ENCODE peak calls at places on chromosomes 13 and 19, in seven cellular contexts. One of them, this sample, is unnamed. For H3K4me1 and H3K27me3, the result is how much of the 10 kb centered on the place peaks cover.

GRCh38 chr19:30274987-30275386 is 97.2 kb upstream of the ZNF536 start:
- DNase-seq in heart right ventricle: no peak
- DNase-seq in CD4-positive, CD25-positive, alpha-beta regulatory T cell: no peak
- DNase-seq in mammary epithelial cell: no peak
- DNase-seq in left ventricle myocardium inferior: no peak
- DNase-seq in mesenchymal stem cell: no peak
- DNase-seq in right lobe of liver: no peak
- DNase-seq in this sample: no peak

GRCh38 chr19:47707135-47707925 is 5.9 kb upstream of the EHD2 start:
- DNase-seq in left ventricle myocardium inferior: peak
- DNase-seq in CD4-positive, CD25-positive, alpha-beta regulatory T cell: peak
- DNase-seq in mesenchymal stem cell: peak
- DNase-seq in right lobe of liver: peak
- DNase-seq in heart right ventricle: peak
- DNase-seq in mammary epithelial cell: peak
- DNase-seq in this sample: peak

GRCh38 chr19:7855426-7856276 is 18.5 kb downstream of the PRR36 start:
- DNase-seq in mesenchymal stem cell: no peak
- DNase-seq in CD4-positive, CD25-positive, alpha-beta regulatory T cell: no peak
- DNase-seq in heart right ventricle: no peak
- DNase-seq in right lobe of liver: no peak
- DNase-seq in left ventricle myocardium inferior: no peak
- DNase-seq in mammary epithelial cell: no peak
- DNase-seq in this sample: no peak

GRCh38 chr13:90281709-90282108 is 1065.8 kb upstream of the MIR17HG start:
- DNase-seq in mesenchymal stem cell: no peak
- DNase-seq in heart right ventricle: no peak
- DNase-seq in right lobe of liver: no peak
- DNase-seq in CD4-positive, CD25-positive, alpha-beta regulatory T cell: no peak
- DNase-seq in left ventricle myocardium inferior: no peak
- DNase-seq in mammary epithelial cell: no peak
- DNase-seq in this sample: no peak

GRCh38 chr19:7722231-7722651 is 9.7 kb downstream of the CLEC4G start:
- DNase-seq in mesenchymal stem cell: no peak
- DNase-seq in left ventricle myocardium inferior: no peak
- DNase-seq in right lobe of liver: no peak
- DNase-seq in CD4-positive, CD25-positive, alpha-beta regulatory T cell: no peak
- DNase-seq in heart right ventricle: no peak
- DNase-seq in mammary epithelial cell: no peak
- DNase-seq in this sample: no peak

GRCh38 chr19:19871932-19872331 is 6.2 kb downstream of the ZNF253 start:
- DNase-seq in left ventricle myocardium inferior: no peak
- DNase-seq in mesenchymal stem cell: no peak
- DNase-seq in CD4-positive, CD25-positive, alpha-beta regulatory T cell: no peak
- DNase-seq in mammary epithelial cell: no peak
- DNase-seq in right lobe of liver: no peak
- DNase-seq in heart right ventricle: no peak
- DNase-seq in this sample: no peak

GRCh38 chr19:16660763-16661479 is at the start of gene TMEM38A:
- DNase-seq in right lobe of liver: peak
- DNase-seq in CD4-positive, CD25-positive, alpha-beta regulatory T cell: peak
- DNase-seq in mammary epithelial cell: peak
- DNase-seq in mesenchymal stem cell: peak
- DNase-seq in left ventricle myocardium inferior: peak
- DNase-seq in heart right ventricle: peak
- DNase-seq in this sample: peak

GRCh38 chr19:1019980-1020867 is 699 bp downstream of the TMEM259 start:
- DNase-seq in left ventricle myocardium inferior: no peak
- DNase-seq in mammary epithelial cell: no peak
- DNase-seq in heart right ventricle: peak
- DNase-seq in CD4-positive, CD25-positive, alpha-beta regulatory T cell: peak
- DNase-seq in mesenchymal stem cell: no peak
- DNase-seq in right lobe of liver: peak
- DNase-seq in this sample: no peak

GRCh38 chr13:51475727-51476521 is 23.1 kb upstream of the INTS6 start:
- DNase-seq in mammary epithelial cell: no peak
- DNase-seq in heart right ventricle: no peak
- DNase-seq in mesenchymal stem cell: no peak
- DNase-seq in right lobe of liver: no peak
- DNase-seq in left ventricle myocardium inferior: no peak
- DNase-seq in CD4-positive, CD25-positive, alpha-beta regulatory T cell: peak
- DNase-seq in this sample: no peak

GRCh38 chr13:22271963-22272362 is 601.1 kb downstream of the FGF9 start:
- DNase-seq in left ventricle myocardium inferior: no peak
- DNase-seq in CD4-positive, CD25-positive, alpha-beta regulatory T cell: no peak
- DNase-seq in right lobe of liver: no peak
- DNase-seq in mesenchymal stem cell: no peak
- DNase-seq in mammary epithelial cell: no peak
- DNase-seq in heart right ventricle: no peak
- DNase-seq in this sample: no peak

GRCh38 chr19:8367327-8368001 is 3.5 kb downstream of the ANGPTL4 start:
- DNase-seq in left ventricle myocardium inferior: peak
- DNase-seq in CD4-positive, CD25-positive, alpha-beta regulatory T cell: no peak
- DNase-seq in mesenchymal stem cell: peak
- DNase-seq in heart right ventricle: peak
- DNase-seq in right lobe of liver: peak
- DNase-seq in mammary epithelial cell: peak
- DNase-seq in this sample: peak

GRCh38 chr19:17772172-17772571 is 20.9 kb downstream of the FCHO1 start:
- DNase-seq in heart right ventricle: no peak
- DNase-seq in CD4-positive, CD25-positive, alpha-beta regulatory T cell: peak
- DNase-seq in mammary epithelial cell: no peak
- DNase-seq in right lobe of liver: no peak
- DNase-seq in mesenchymal stem cell: peak
- DNase-seq in left ventricle myocardium inferior: no peak
- DNase-seq in this sample: no peak

GRCh38 chr13:113490496-113491417 is at the start of gene DCUN1D2:
- DNase-seq in heart right ventricle: peak
- DNase-seq in mesenchymal stem cell: peak
- DNase-seq in mammary epithelial cell: peak
- DNase-seq in right lobe of liver: peak
- DNase-seq in CD4-positive, CD25-positive, alpha-beta regulatory T cell: peak
- DNase-seq in left ventricle myocardium inferior: peak
- DNase-seq in this sample: peak

GRCh38 chr19:29172302-29172701 is 40.6 kb downstream of the UQCRFS1 start:
- DNase-seq in CD4-positive, CD25-positive, alpha-beta regulatory T cell: no peak
- DNase-seq in mammary epithelial cell: no peak
- DNase-seq in mesenchymal stem cell: no peak
- DNase-seq in heart right ventricle: no peak
- DNase-seq in right lobe of liver: no peak
- DNase-seq in left ventricle myocardium inferior: no peak
- DNase-seq in this sample: no peak

DNA sequence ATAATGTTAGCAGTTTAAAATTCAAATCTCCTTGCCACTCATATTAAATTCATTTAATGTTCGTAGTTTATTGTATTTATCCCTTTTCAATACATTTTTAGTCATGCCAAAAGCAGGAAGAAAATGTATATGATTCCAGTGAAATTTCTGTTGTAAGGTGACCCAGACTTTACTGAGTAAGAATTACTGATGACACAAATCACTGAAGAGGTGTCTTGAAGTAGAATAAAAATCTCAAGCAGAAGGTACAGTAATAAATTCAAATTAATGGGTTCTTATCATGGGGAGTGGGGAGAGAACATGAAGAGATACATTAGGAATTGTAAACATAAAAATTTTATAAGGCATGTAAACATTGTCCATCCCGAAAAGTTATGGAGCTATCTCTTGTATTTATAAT is 19.9 kb downstream of the STARD13 start:
- DNase-seq in right lobe of liver: no peak
- DNase-seq in mesenchymal stem cell: no peak
- DNase-seq in heart right ventricle: no peak
- DNase-seq in mammary epithelial cell: no peak
- DNase-seq in CD4-positive, CD25-positive, alpha-beta regulatory T cell: no peak
- DNase-seq in left ventricle myocardium inferior: no peak
- DNase-seq in this sample: no peak
- H3K4me1 ChIP-seq in right lobe of liver: under half
- H3K4me1 ChIP-seq in mesenchymal stem cell: under half
- H3K4me1 ChIP-seq in heart right ventricle: half or more
- H3K4me1 ChIP-seq in mammary epithelial cell: under half
- H3K4me1 ChIP-seq in CD4-positive, CD25-positive, alpha-beta regulatory T cell: under half
- H3K4me1 ChIP-seq in left ventricle myocardium inferior: half or more
- H3K4me1 ChIP-seq in this sample: half or more

DNA sequence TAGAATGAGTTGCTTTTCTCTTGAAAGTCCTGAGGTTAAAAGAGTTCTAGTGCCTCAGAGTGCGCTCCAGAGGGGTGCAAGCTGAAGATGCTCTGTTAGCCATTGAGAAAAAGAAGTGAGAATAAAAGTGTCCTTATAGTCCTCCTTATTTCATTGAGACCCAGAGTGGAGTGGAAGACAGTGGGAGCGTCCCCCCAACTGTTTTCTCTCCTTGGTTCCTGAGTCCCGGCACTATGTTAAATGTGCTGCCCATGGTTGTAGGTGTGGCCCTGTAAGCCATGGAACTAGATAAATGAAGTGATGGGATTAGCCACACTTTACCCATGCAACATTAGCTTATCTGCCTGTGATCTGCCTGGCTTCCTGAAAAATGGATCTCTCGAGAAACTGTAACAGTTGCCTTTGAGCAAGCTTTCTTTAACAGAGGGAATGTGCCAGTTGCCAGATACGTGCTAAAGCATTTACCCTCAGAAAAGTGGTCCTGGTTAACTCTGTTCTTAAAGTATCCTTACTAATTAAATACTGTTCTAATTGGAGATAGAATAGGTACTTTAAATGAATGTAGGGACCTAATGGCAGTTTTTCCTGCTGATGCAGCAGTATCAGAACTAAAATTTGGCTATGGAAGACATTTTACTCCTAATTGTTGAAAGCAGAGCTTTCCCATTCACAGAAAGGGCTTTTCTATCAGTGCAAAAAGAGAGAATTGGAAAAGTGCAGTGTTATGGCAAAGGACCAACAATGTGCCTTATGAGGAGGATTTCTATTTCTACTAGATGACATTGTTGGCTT is 21.4 kb upstream of the PSG9 start:
- DNase-seq in right lobe of liver: no peak
- DNase-seq in heart right ventricle: no peak
- DNase-seq in mesenchymal stem cell: peak
- DNase-seq in mammary epithelial cell: peak
- DNase-seq in CD4-positive, CD25-positive, alpha-beta regulatory T cell: peak
- DNase-seq in left ventricle myocardium inferior: no peak
- DNase-seq in this sample: no peak
- H3K27me3 ChIP-seq in right lobe of liver: under half
- H3K27me3 ChIP-seq in heart right ventricle: under half
- H3K27me3 ChIP-seq in mesenchymal stem cell: under half
- H3K27me3 ChIP-seq in mammary epithelial cell: under half
- H3K27me3 ChIP-seq in CD4-positive, CD25-positive, alpha-beta regulatory T cell: under half
- H3K27me3 ChIP-seq in left ventricle myocardium inferior: under half
- H3K27me3 ChIP-seq in this sample: under half

GRCh38 chr19:51198641-51199040 is 26.2 kb upstream of the CD33 start:
- DNase-seq in CD4-positive, CD25-positive, alpha-beta regulatory T cell: no peak
- DNase-seq in mammary epithelial cell: no peak
- DNase-seq in mesenchymal stem cell: no peak
- DNase-seq in right lobe of liver: no peak
- DNase-seq in heart right ventricle: no peak
- DNase-seq in left ventricle myocardium inferior: no peak
- DNase-seq in this sample: no peak

GRCh38 chr19:51201712-51202111 is 23.2 kb upstream of the CD33 start:
- DNase-seq in left ventricle myocardium inferior: no peak
- DNase-seq in mesenchymal stem cell: no peak
- DNase-seq in heart right ventricle: no peak
- DNase-seq in right lobe of liver: no peak
- DNase-seq in CD4-positive, CD25-positive, alpha-beta regulatory T cell: no peak
- DNase-seq in mammary epithelial cell: no peak
- DNase-seq in this sample: no peak

GRCh38 chr19:51203941-51204720 is 20.7 kb upstream of the CD33 start:
- DNase-seq in left ventricle myocardium inferior: no peak
- DNase-seq in right lobe of liver: no peak
- DNase-seq in mammary epithelial cell: no peak
- DNase-seq in mesenchymal stem cell: no peak
- DNase-seq in CD4-positive, CD25-positive, alpha-beta regulatory T cell: no peak
- DNase-seq in heart right ventricle: no peak
- DNase-seq in this sample: no peak

GRCh38 chr19:51196181-51196580 is 28.7 kb upstream of the CD33 start:
- DNase-seq in heart right ventricle: no peak
- DNase-seq in left ventricle myocardium inferior: no peak
- DNase-seq in CD4-positive, CD25-positive, alpha-beta regulatory T cell: peak
- DNase-seq in mammary epithelial cell: no peak
- DNase-seq in right lobe of liver: no peak
- DNase-seq in mesenchymal stem cell: no peak
- DNase-seq in this sample: no peak

GRCh38 chr19:51200071-51200470 is 24.8 kb upstream of the CD33 start:
- DNase-seq in mesenchymal stem cell: no peak
- DNase-seq in left ventricle myocardium inferior: no peak
- DNase-seq in right lobe of liver: no peak
- DNase-seq in CD4-positive, CD25-positive, alpha-beta regulatory T cell: no peak
- DNase-seq in mammary epithelial cell: no peak
- DNase-seq in heart right ventricle: no peak
- DNase-seq in this sample: no peak
- H3K27ac ChIP-seq in mesenchymal stem cell: no peak
- H3K27ac ChIP-seq in left ventricle myocardium inferior: no peak
- H3K27ac ChIP-seq in right lobe of liver: no peak
- H3K27ac ChIP-seq in CD4-positive, CD25-positive, alpha-beta regulatory T cell: no peak
- H3K27ac ChIP-seq in mammary epithelial cell: no peak
- H3K27ac ChIP-seq in heart right ventricle: no peak
- H3K27ac ChIP-seq in this sample: no peak

GRCh38 chr13:80338781-80339577 is 1.9 kb downstream of the SPRY2 start:
- DNase-seq in heart right ventricle: peak
- DNase-seq in CD4-positive, CD25-positive, alpha-beta regulatory T cell: no peak
- DNase-seq in mammary epithelial cell: peak
- DNase-seq in right lobe of liver: peak
- DNase-seq in mesenchymal stem cell: peak
- DNase-seq in left ventricle myocardium inferior: peak
- DNase-seq in this sample: peak
- H3K4me1 ChIP-seq in heart right ventricle: under half
- H3K4me1 ChIP-seq in CD4-positive, CD25-positive, alpha-beta regulatory T cell: under half
- H3K4me1 ChIP-seq in mammary epithelial cell: under half
- H3K4me1 ChIP-seq in right lobe of liver: under half
- H3K4me1 ChIP-seq in mesenchymal stem cell: under half
- H3K4me1 ChIP-seq in left ventricle myocardium inferior: half or more
- H3K4me1 ChIP-seq in this sample: under half

GRCh38 chr19:55352746-55353145 is 1.8 kb downstream of the COX6B2 start:
- DNase-seq in right lobe of liver: no peak
- DNase-seq in mammary epithelial cell: no peak
- DNase-seq in left ventricle myocardium inferior: no peak
- DNase-seq in CD4-positive, CD25-positive, alpha-beta regulatory T cell: no peak
- DNase-seq in heart right ventricle: no peak
- DNase-seq in mesenchymal stem cell: no peak
- DNase-seq in this sample: no peak

GRCh38 chr19:55354698-55355212 is at the start of gene COX6B2:
- DNase-seq in mammary epithelial cell: no peak
- DNase-seq in left ventricle myocardium inferior: no peak
- DNase-seq in right lobe of liver: no peak
- DNase-seq in heart right ventricle: no peak
- DNase-seq in mesenchymal stem cell: no peak
- DNase-seq in CD4-positive, CD25-positive, alpha-beta regulatory T cell: no peak
- DNase-seq in this sample: no peak

GRCh38 chr19:55353803-55354697 is 469 bp downstream of the COX6B2 start:
- DNase-seq in right lobe of liver: peak
- DNase-seq in heart right ventricle: peak
- DNase-seq in CD4-positive, CD25-positive, alpha-beta regulatory T cell: peak
- DNase-seq in mammary epithelial cell: peak
- DNase-seq in mesenchymal stem cell: peak
- DNase-seq in left ventricle myocardium inferior: peak
- DNase-seq in this sample: peak

GRCh38 chr19:55352040-55352439 is 2.5 kb downstream of the COX6B2 start:
- DNase-seq in left ventricle myocardium inferior: no peak
- DNase-seq in right lobe of liver: no peak
- DNase-seq in heart right ventricle: no peak
- DNase-seq in mammary epithelial cell: peak
- DNase-seq in CD4-positive, CD25-positive, alpha-beta regulatory T cell: no peak
- DNase-seq in mesenchymal stem cell: no peak
- DNase-seq in this sample: no peak

GRCh38 chr19:55353356-55353802 is 1.1 kb downstream of the COX6B2 start:
- DNase-seq in CD4-positive, CD25-positive, alpha-beta regulatory T cell: no peak
- DNase-seq in left ventricle myocardium inferior: no peak
- DNase-seq in right lobe of liver: no peak
- DNase-seq in heart right ventricle: no peak
- DNase-seq in mammary epithelial cell: peak
- DNase-seq in mesenchymal stem cell: no peak
- DNase-seq in this sample: no peak
- H3K27me3 ChIP-seq in CD4-positive, CD25-positive, alpha-beta regulatory T cell: under half
- H3K27me3 ChIP-seq in left ventricle myocardium inferior: half or more
- H3K27me3 ChIP-seq in right lobe of liver: under half
- H3K27me3 ChIP-seq in heart right ventricle: half or more
- H3K27me3 ChIP-seq in mammary epithelial cell: under half
- H3K27me3 ChIP-seq in mesenchymal stem cell: under half
- H3K27me3 ChIP-seq in this sample: half or more